ENCODE peak calls at places on chromosomes 4 and X, in four cellular contexts. One of them, this sample, is unnamed.
A peak's percentile ranks its signal among the peaks of the same experiment; 100 is the strongest.

GRCh38 chr4:71270901-71271300 is 67.9 kb upstream of the SLC4A4 start:
- DNase-seq in HCT116: peak; percentile 8
- DNase-seq in K562: peak; percentile 11
- DNase-seq in GM12878: no peak
- DNase-seq in this sample: peak; percentile 36

GRCh38 chr4:109302366-109303140 is at the start of gene COL25A1:
- DNase-seq in HCT116: no peak
- DNase-seq in K562: no peak
- DNase-seq in GM12878: no peak
- DNase-seq in this sample: no peak

GRCh38 chr4:56086561-56086960 is 137.8 kb downstream of the CEP135 start:
- DNase-seq in HCT116: no peak
- DNase-seq in K562: no peak
- DNase-seq in GM12878: no peak
- DNase-seq in this sample: no peak

GRCh38 chr4:154973636-154974035 is 192.6 kb downstream of the RBM46 start:
- DNase-seq in HCT116: no peak
- DNase-seq in K562: no peak
- DNase-seq in GM12878: no peak
- DNase-seq in this sample: no peak

GRCh38 chr4:149914521-149915115 is 99.0 kb upstream of the IQCM start:
- DNase-seq in HCT116: peak; percentile 52
- DNase-seq in K562: peak; percentile 32
- DNase-seq in GM12878: no peak
- DNase-seq in this sample: peak; percentile 8

GRCh38 chr4:108159845-108160244 is 8.9 kb downstream of the LEF1 start:
- DNase-seq in HCT116: no peak
- DNase-seq in K562: no peak
- DNase-seq in GM12878: no peak
- DNase-seq in this sample: no peak

GRCh38 chr4:76301068-76301774 is 5.3 kb upstream of the STBD1 start:
- DNase-seq in HCT116: peak; percentile 83
- DNase-seq in K562: peak; percentile 90
- DNase-seq in GM12878: peak; percentile 74
- DNase-seq in this sample: peak; percentile 62

GRCh38 chrX:107506596-107507031 is 57.2 kb downstream of the FRMPD3 start:
- DNase-seq in HCT116: no peak
- DNase-seq in K562: no peak
- DNase-seq in GM12878: no peak
- DNase-seq in this sample: no peak

GRCh38 chrX:133444952-133445831 is 29.9 kb upstream of the GPC4 start:
- DNase-seq in HCT116: peak; percentile 31
- DNase-seq in K562: no peak
- DNase-seq in GM12878: no peak
- DNase-seq in this sample: no peak

GRCh38 chr4:71689822-71690221 is 94.1 kb downstream of the GC start:
- DNase-seq in HCT116: no peak
- DNase-seq in K562: no peak
- DNase-seq in GM12878: no peak
- DNase-seq in this sample: no peak

GRCh38 chr4:98260579-98261290 is 449 bp upstream of the RAP1GDS1 start:
- DNase-seq in HCT116: peak; percentile 89
- DNase-seq in K562: peak; percentile 95
- DNase-seq in GM12878: peak; percentile 83
- DNase-seq in this sample: peak; percentile 8

GRCh38 chr4:1072830-1073446 is 40.4 kb downstream of the RNF212 start:
- DNase-seq in HCT116: peak; percentile 71
- DNase-seq in K562: peak; percentile 75
- DNase-seq in GM12878: no peak
- DNase-seq in this sample: peak; percentile 70

GRCh38 chr4:8238061-8238511 is 31.5 kb upstream of the HTRA3 start:
- DNase-seq in HCT116: no peak
- DNase-seq in K562: no peak
- DNase-seq in GM12878: no peak
- DNase-seq in this sample: peak; percentile 7

GRCh38 chr4:16684083-16684482 is 214.4 kb downstream of the LDB2 start:
- DNase-seq in HCT116: no peak
- DNase-seq in K562: no peak
- DNase-seq in GM12878: no peak
- DNase-seq in this sample: no peak

GRCh38 chr4:157564771-157565170 is 344.2 kb downstream of the GRIA2 start:
- DNase-seq in HCT116: no peak
- DNase-seq in K562: no peak
- DNase-seq in GM12878: no peak
- DNase-seq in this sample: no peak

GRCh38 chrX:10756365-10756915 is 136.1 kb upstream of the MID1 start:
- DNase-seq in HCT116: peak; percentile 18
- DNase-seq in K562: no peak
- DNase-seq in GM12878: no peak
- DNase-seq in this sample: peak; percentile 88

GRCh38 chrX:54357414-54358377 is at the start of gene WNK3:
- DNase-seq in HCT116: no peak
- DNase-seq in K562: no peak
- DNase-seq in GM12878: no peak
- DNase-seq in this sample: peak; percentile 88

GRCh38 chrX:1486177-1486576 is 33.5 kb upstream of the ASMTL start:
- DNase-seq in HCT116: no peak
- DNase-seq in K562: no peak
- DNase-seq in GM12878: no peak
- DNase-seq in this sample: no peak

GRCh38 chr4:19580090-19580489 is 671.6 kb upstream of the SLIT2 start:
- DNase-seq in HCT116: no peak
- DNase-seq in K562: no peak
- DNase-seq in GM12878: no peak
- DNase-seq in this sample: no peak

GRCh38 chr4:137892134-137892533 is 350.0 kb downstream of the SLC7A11 start:
- DNase-seq in HCT116: no peak
- DNase-seq in K562: no peak
- DNase-seq in GM12878: no peak
- DNase-seq in this sample: no peak

GRCh38 chr4:123352240-123352945 is 44.2 kb upstream of the SPRY1 start:
- DNase-seq in HCT116: no peak
- DNase-seq in K562: no peak
- DNase-seq in GM12878: no peak
- DNase-seq in this sample: no peak
- TF ChIP-seq JUND in HCT116: no peak
- TF ChIP-seq JUND in K562: no peak
- TF ChIP-seq JUND in GM12878: no peak
- TF ChIP-seq JUND in this sample: no peak

DNA sequence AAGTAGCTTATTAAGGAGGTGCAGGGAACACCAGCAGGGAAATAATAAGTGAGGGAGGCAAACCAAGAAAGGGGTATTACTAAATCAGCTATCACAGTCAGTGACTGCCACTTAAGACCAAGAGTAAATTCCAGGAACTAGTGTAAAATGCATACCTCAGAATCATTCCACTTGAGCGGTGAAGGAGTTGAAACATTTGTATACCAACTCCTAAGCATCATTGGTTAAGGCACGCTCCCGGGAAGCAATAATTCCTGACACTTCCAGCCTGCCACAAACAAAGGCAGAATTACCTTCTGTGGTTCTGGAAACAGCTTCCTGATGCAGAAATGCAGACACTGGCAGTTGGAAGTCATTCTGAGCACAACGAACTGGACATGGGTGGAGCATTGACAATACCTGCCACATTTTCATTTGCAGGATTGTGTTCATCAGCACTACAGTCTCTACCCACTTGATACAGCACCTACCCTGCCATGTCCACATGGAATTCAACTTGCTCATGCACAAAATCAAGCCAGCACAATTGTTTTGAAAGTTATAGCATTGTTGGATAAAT is 82.1 kb downstream of the PPP1R2C start:
- DNase-seq in HCT116: no peak
- DNase-seq in K562: no peak
- DNase-seq in GM12878: no peak
- DNase-seq in this sample: no peak
- TF ChIP-seq JUND in HCT116: no peak
- TF ChIP-seq JUND in K562: no peak
- TF ChIP-seq JUND in GM12878: no peak
- TF ChIP-seq JUND in this sample: no peak

GRCh38 chr4:138984647-138985046 is 30.9 kb upstream of the NOCT start:
- DNase-seq in HCT116: no peak
- DNase-seq in K562: no peak
- DNase-seq in GM12878: no peak
- DNase-seq in this sample: no peak

GRCh38 chr4:138983690-138984089 is 31.9 kb upstream of the NOCT start:
- DNase-seq in HCT116: no peak
- DNase-seq in K562: no peak
- DNase-seq in GM12878: no peak
- DNase-seq in this sample: no peak

GRCh38 chr4:138982754-138983153 is 32.8 kb upstream of the NOCT start:
- DNase-seq in HCT116: no peak
- DNase-seq in K562: no peak
- DNase-seq in GM12878: no peak
- DNase-seq in this sample: no peak

GRCh38 chr4:138979742-138980141 is 35.8 kb upstream of the NOCT start:
- DNase-seq in HCT116: no peak
- DNase-seq in K562: no peak
- DNase-seq in GM12878: no peak
- DNase-seq in this sample: no peak

DNA sequence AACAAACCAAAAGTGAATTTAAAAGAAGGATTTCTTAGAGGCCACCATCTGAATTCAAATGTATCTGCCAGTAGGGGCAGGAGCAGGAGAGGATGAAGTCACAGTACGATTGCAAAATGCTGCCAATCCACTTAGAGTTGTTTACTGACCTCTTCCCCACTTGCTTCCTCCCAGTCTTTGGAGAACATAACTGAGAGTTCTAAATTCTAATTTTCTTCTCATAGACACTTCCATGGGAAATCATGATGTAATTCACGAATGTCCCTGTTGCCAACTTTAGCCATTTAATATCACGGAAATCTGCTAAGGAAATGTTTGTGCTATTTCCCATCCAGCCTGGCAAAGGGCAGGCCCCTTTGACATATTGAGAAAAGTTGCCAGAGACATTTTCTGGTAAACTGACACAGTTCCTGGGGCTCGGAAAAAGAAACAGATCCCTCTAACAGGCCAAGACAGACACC is 33.6 kb upstream of the NOCT start:
- DNase-seq in HCT116: no peak
- DNase-seq in K562: no peak
- DNase-seq in GM12878: no peak
- DNase-seq in this sample: no peak
- TF ChIP-seq JUND in HCT116: no peak
- TF ChIP-seq JUND in K562: no peak
- TF ChIP-seq JUND in GM12878: no peak
- TF ChIP-seq JUND in this sample: no peak

DNA sequence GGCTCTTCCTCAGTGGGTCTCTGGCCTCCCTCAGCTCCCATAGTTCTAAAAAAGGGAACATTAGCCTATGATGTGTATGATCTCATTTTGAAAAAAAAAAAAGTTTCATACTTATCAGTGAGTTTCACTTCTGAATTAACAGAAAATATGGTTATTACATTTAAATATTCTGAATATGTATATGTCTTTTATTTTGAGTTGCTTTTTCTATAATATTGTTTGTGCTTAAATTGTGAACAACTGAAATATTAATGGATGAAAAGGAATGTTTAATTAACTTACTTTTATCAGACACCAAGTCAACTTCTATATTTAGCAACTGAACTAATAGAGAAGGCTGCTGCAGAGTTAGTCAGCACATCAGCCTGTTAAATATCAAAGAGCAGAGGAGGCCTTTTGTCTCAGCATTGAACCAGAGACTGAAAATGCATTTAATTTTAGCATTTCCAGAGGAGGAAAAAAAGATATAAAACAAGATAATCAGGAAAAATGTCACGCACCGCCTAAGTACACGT is 20.4 kb upstream of the FHL1 start:
- DNase-seq in HCT116: no peak
- DNase-seq in K562: no peak
- DNase-seq in GM12878: no peak
- DNase-seq in this sample: no peak
- TF ChIP-seq JUND in HCT116: no peak
- TF ChIP-seq JUND in K562: no peak
- TF ChIP-seq JUND in GM12878: no peak
- TF ChIP-seq JUND in this sample: no peak

DNA sequence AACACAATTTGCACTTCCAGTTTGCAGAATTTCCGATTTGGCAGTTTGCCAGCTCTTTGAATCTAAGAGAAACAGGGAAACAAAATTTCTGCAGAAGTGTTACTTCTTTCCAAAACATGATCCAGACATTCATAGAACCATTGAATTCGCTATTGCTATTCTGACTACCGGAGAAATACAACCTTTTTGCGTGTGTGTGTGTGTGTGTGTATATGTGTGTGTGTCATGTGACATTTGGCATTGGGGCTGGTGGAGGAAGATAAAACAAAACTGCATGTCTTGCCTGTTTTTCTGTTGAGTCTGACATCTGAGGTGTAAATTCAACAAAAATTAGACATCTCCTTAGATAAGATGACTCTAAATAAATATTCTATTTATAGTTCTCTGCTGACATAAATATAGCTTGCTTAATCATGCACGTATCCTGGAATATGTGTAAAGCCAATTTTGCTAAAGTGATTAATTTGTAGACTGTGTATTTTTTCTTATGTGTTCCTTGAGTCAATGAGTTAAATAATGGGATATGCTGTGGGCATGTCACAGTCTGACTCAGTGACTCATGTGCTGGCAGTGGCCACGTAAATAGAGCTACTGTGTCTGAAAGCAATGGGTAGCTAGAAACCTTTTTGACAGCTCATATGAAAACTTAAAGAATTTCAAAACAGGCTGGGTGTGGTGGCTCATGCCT is 98.9 kb downstream of the HPGD start:
- DNase-seq in HCT116: peak; percentile 56
- DNase-seq in K562: peak; percentile 43
- DNase-seq in GM12878: no peak
- DNase-seq in this sample: peak; percentile 12
- TF ChIP-seq JUND in HCT116: peak; percentile 33
- TF ChIP-seq JUND in K562: peak; percentile 48
- TF ChIP-seq JUND in GM12878: no peak
- TF ChIP-seq JUND in this sample: no peak

This sample was measured in T47D.